ENCODE peak calls at places on chromosome 20, in five cellular contexts. Q, H, S, T and E are unnamed samples.

GRCh38 chr20:21154692-21155091 is 28.8 kb downstream of the KIZ start:
- DNase-seq in Q (no peak), H (no peak), S (no peak), T (no peak), E (peak; percentile 54)

GRCh38 chr20:5000263-5001173 is 792 bp downstream of the SLC23A2 start:
- DNase-seq in Q (peak; percentile 34), H (no peak), S (no peak), T (no peak), E (no peak)

GRCh38 chr20:54914995-54915394 is 439.6 kb downstream of the DOK5 start:
- DNase-seq in Q (no peak), H (no peak), S (no peak), T (no peak), E (no peak)

GRCh38 chr20:5996765-5997164 is 46.3 kb downstream of the MCM8 start:
- DNase-seq in Q (no peak), H (peak; percentile 23), S (no peak), T (no peak), E (no peak)

GRCh38 chr20:63416109-63416430 is 54.9 kb upstream of the CHRNA4 start:
- DNase-seq in Q (no peak), H (no peak), S (no peak), T (no peak), E (no peak)

GRCh38 chr20:8671366-8671943 is 397.4 kb upstream of the PLCB4 start:
- DNase-seq in Q (no peak), H (no peak), S (no peak), T (no peak), E (no peak)

GRCh38 chr20:5074050-5074674 is 45.6 kb downstream of the PCNA start:
- DNase-seq in Q (no peak), H (no peak), S (no peak), T (no peak), E (no peak)

GRCh38 chr20:57801581-57801980 is 91.8 kb upstream of the PMEPA1 start:
- DNase-seq in Q (no peak), H (no peak), S (no peak), T (no peak), E (no peak)

GRCh38 chr20:22944936-22945335 is 90.2 kb upstream of the SSTR4 start:
- DNase-seq in Q (no peak), H (no peak), S (no peak), T (no peak), E (no peak)

GRCh38 chr20:17525650-17526049 is 5.5 kb downstream of the BFSP1 start:
- DNase-seq in Q (peak; percentile 44), H (no peak), S (no peak), T (peak; percentile 57), E (peak; percentile 33)

GRCh38 chr20:58713801-58714339 is 21.3 kb downstream of the NPEPL1 start:
- DNase-seq in Q (peak; percentile 4), H (no peak), S (no peak), T (no peak), E (no peak)

GRCh38 chr20:63085087-63085861 is 78.5 kb upstream of the BHLHE23 start:
- DNase-seq in Q (no peak), H (no peak), S (no peak), T (no peak), E (no peak)

GRCh38 chr20:384723-385122 is 4.2 kb downstream of the TRIB3 start:
- DNase-seq in Q (no peak), H (no peak), S (no peak), T (no peak), E (no peak)

DNA sequence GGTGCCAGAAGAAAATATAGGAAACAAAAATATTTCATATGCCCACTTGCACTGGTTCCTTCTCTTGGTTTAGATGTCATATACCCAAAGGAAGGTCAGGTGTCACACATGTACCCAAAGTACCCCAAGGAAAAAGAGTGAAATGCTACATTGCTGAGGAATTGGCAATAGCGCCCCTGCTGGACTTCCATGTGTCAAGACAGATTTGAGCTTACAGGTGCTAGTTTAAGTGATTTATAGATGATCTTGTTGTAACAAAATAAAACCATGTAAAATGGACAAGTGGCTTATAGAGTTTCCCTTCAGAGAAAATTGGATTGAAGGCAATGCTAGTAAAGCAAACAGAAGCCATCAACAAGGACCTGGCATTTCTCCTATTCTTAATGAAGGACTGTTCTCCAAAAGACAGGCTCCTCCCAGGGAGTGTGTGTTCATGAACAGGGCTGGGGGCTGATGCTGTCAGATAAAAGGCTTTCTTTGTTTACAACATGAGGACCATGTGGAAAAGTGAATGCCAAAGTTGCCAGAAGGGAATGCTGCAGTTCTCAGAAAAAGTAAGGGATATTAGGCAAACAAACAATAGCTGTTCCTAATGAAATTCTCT is 64.3 kb upstream of the PAK5 start:
- DNase-seq in Q (peak; percentile 16), H (no peak), S (no peak), T (no peak), E (no peak)
- TF ChIP-seq CTCF in Q (peak; percentile 49), H (no peak), S (peak; percentile 32), T (peak; percentile 55), E (peak; percentile 55)

DNA sequence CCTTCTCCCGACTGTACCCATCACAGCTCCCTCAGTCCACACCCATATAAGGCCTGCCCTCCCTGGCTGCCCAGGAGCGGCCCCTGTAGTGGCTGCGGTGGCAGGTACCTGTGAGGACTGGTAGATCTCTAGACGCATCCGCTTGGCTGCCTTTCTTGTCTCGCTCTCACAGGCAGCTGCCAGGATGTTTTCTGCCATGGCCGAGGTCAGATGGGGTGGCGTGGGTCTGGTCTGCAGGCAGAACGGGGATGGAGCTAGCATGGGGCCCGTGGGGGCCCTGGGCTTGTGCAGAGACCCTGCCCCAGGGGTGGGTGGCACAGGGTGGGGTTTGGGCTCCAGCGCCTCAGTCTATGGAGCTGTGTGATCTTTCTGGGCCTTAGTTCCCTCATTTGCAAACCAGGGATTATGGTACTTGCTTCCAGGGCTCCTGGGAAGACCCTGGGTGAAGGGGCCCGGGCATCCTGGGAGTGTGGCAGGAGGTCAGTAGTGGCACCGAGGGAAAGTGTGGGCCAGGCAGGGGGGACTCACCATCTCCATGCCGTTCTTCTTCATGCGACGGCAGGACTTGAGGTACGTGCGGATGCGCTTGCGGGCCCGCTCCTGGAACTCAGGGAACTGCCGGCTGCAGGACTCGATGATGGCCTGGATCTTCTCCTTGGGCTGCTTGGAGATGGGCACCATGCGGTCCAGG is 94.8 kb downstream of the ASXL1 start:
- DNase-seq in Q (no peak), H (no peak), S (no peak), T (no peak), E (no peak)
- TF ChIP-seq CTCF in Q (no peak), H (no peak), S (no peak), T (no peak), E (no peak)

GRCh38 chr20:41566896-41567527 is 51.2 kb downstream of the CHD6 start:
- DNase-seq in Q (no peak), H (no peak), S (no peak), T (no peak), E (no peak)
- TF ChIP-seq CTCF in Q (no peak), H (no peak), S (no peak), T (no peak), E (peak; percentile 20)

GRCh38 chr20:9878096-9878495 is 39.2 kb upstream of the PAK5 start:
- DNase-seq in Q (no peak), H (no peak), S (no peak), T (no peak), E (no peak)

GRCh38 chr20:9886227-9886626 is 47.4 kb upstream of the PAK5 start:
- DNase-seq in Q (no peak), H (no peak), S (no peak), T (peak; percentile 44), E (no peak)

GRCh38 chr20:9889270-9889981 is 50.5 kb upstream of the PAK5 start:
- DNase-seq in Q (no peak), H (no peak), S (no peak), T (no peak), E (no peak)

GRCh38 chr20:9884666-9885065 is 45.8 kb upstream of the PAK5 start:
- DNase-seq in Q (no peak), H (no peak), S (no peak), T (no peak), E (no peak)

GRCh38 chr20:9884061-9884460 is 45.2 kb upstream of the PAK5 start:
- DNase-seq in Q (peak; percentile 9), H (no peak), S (no peak), T (no peak), E (no peak)
- TF ChIP-seq CTCF in Q (peak; percentile 43), H (no peak), S (peak; percentile 0), T (peak; percentile 61), E (peak; percentile 18)

GRCh38 chr20:33169176-33169794 is 1.3 kb downstream of the BPIFA2 start:
- DNase-seq in Q (no peak), H (no peak), S (no peak), T (no peak), E (no peak)
- TF ChIP-seq CTCF in Q (peak; percentile 37), H (peak; percentile 45), S (peak; percentile 12), T (peak; percentile 42), E (peak; percentile 11)

GRCh38 chr20:49599746-49600113 is 31.8 kb upstream of the PTGIS start:
- DNase-seq in Q (no peak), H (no peak), S (no peak), T (no peak), E (no peak)

GRCh38 chr20:49602370-49603208 is 34.7 kb upstream of the PTGIS start:
- DNase-seq in Q (no peak), H (no peak), S (no peak), T (no peak), E (no peak)

GRCh38 chr20:49601153-49601924 is 33.4 kb upstream of the PTGIS start:
- DNase-seq in Q (no peak), H (no peak), S (no peak), T (no peak), E (no peak)

GRCh38 chr20:49607568-49607967 is 39.6 kb upstream of the PTGIS start:
- DNase-seq in Q (no peak), H (no peak), S (no peak), T (no peak), E (no peak)

GRCh38 chr20:49603209-49603627 is 35.3 kb upstream of the PTGIS start:
- DNase-seq in Q (peak; percentile 59), H (no peak), S (peak; percentile 90), T (no peak), E (no peak)
- TF ChIP-seq CTCF in Q (peak; percentile 43), H (no peak), S (peak; percentile 47), T (peak; percentile 13), E (peak; percentile 4)

GRCh38 chr20:7285918-7286556 is 518.6 kb downstream of the BMP2 start:
- DNase-seq in Q (peak; percentile 92), H (no peak), S (peak; percentile 70), T (peak; percentile 71), E (peak; percentile 54)
- TF ChIP-seq CTCF in Q (peak; percentile 93), H (no peak), S (peak; percentile 94), T (peak; percentile 92), E (peak; percentile 94)

DNA sequence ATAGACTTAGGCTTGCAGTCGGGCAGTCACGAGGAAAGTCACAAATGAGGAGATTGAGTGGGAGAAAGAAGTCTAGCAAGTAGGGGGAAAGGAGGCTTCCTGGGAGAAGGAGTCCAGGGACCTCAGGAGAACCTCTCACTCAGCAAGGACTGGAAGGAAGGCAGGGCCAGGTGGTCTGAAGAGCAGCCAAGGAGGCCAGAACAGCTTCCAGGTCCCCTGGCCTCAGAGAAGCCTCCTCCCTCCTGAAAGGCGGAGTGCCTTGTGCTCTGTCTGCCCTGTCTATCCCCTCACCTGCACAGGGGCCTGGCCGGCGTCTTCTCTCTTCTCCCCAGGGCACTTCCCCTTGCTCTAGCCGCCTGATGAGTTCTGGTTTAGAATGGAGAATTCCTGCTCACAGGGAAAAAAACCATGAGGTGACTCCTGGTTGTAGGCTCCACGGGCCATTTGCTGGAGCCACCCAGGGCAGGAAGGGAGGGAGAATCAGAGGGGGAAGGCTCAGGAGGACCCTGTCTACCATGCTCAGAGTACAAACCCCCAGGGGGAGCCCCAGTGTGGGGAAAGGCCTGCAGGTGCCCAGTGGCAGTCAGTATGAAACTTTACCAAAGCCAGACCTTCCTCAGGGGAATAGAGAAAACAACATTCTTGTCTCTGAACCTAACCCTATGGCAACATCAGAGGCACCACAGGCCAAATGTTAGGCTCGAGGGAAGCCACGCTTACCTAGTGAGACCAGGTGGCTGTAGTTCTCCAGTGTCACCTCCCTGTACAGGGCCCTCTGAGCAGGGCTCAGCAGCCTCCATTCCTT is 11.2 kb downstream of the ZNF337 start:
- DNase-seq in Q (no peak), H (no peak), S (no peak), T (no peak), E (no peak)
- TF ChIP-seq CTCF in Q (no peak), H (no peak), S (no peak), T (no peak), E (no peak)